ENCODE peak calls at places on chromosomes 3 and 15, in four cellular contexts. O is effector CD4-positive, alpha-beta T cell; I is Daoy; U is NCI-H345. R is an unnamed sample.

GRCh38 chr3:32593903-32594525 is 23.4 kb upstream of the DYNC1LI1 start:
- DNase-seq in I (no peak), U (no peak), O (no peak), R (no peak)

GRCh38 chr15:83654379-83655236 is 685 bp downstream of the ADAMTSL3 start:
- DNase-seq in I (peak; percentile 14), O (no peak), U (no peak), R (no peak)

GRCh38 chr15:86164222-86164898 is 84.7 kb downstream of the AGBL1 start:
- DNase-seq in O (no peak), I (no peak), U (no peak), R (no peak)

GRCh38 chr3:185134532-185134931 is 18.3 kb downstream of the C3orf70 start:
- DNase-seq in U (no peak), O (no peak), I (no peak), R (no peak)

GRCh38 chr3:165455360-165455759 is 259.2 kb upstream of the SLITRK3 start:
- DNase-seq in O (no peak), U (no peak), I (no peak), R (no peak)

GRCh38 chr3:154979327-154979726 is 100.8 kb upstream of the MME start:
- DNase-seq in I (no peak), O (no peak), U (no peak), R (no peak)

GRCh38 chr15:70480196-70480856 is 283.0 kb downstream of the UACA start:
- DNase-seq in O (peak; percentile 21), U (no peak), I (peak; percentile 45), R (peak; percentile 50)

GRCh38 chr3:152302521-152303021 is 33.8 kb downstream of the MBNL1 start:
- DNase-seq in U (no peak), O (no peak), I (no peak), R (no peak)

GRCh38 chr3:113423699-113424098 is 17.6 kb downstream of the CFAP44 start:
- DNase-seq in I (no peak), U (no peak), O (no peak), R (no peak)

GRCh38 chr15:85925649-85926237 is 131.0 kb upstream of the KLHL25 start:
- DNase-seq in O (no peak), I (no peak), U (no peak), R (no peak)